ENCODE peak calls at places on chromosomes 7 and 10, in five cellular contexts. V is uterus, L is thoracic aorta, A is astrocyte, T is sigmoid colon. U is an unnamed sample. For H3K4me1 and H3K9me3, the result is how much of the 10 kb centered on the place peaks cover.

GRCh38 chr10:90125966-90126600 is 424.7 kb downstream of the KIF20B start:
- DNase-seq in L (no peak), V (no peak), A (peak), T (no peak), U (no peak)

GRCh38 chr7:117775826-117776623 is 97.2 kb downstream of the CTTNBP2 start:
- DNase-seq in A (no peak), L (no peak), T (no peak), V (no peak), U (no peak)

GRCh38 chr10:50614444-50615137 is 9.2 kb downstream of the SGMS1 start:
- DNase-seq in V (no peak), L (no peak), T (no peak), A (no peak), U (no peak)

GRCh38 chr7:36021367-36021766 is 131.7 kb upstream of the EEPD1 start:
- DNase-seq in L (no peak), T (no peak), A (no peak), V (no peak), U (no peak)

GRCh38 chr10:33248638-33249037 is 85.8 kb downstream of the NRP1 start:
- DNase-seq in A (peak), T (no peak), L (no peak), V (no peak), U (no peak)

GRCh38 chr7:88111136-88111748 is 108.6 kb downstream of the SRI start:
- DNase-seq in A (peak), L (no peak), T (no peak), V (no peak), U (peak)

GRCh38 chr7:43815373-43815772 is 53.9 kb downstream of the MRPS24 start:
- DNase-seq in A (no peak), L (no peak), T (no peak), V (no peak), U (no peak)

GRCh38 chr7:26850193-26850651 is 14.2 kb downstream of the SKAP2 start:
- DNase-seq in L (no peak), V (no peak), T (no peak), A (no peak), U (no peak)

GRCh38 chr7:25347360-25347759 is 119.1 kb upstream of the NPVF start:
- DNase-seq in T (no peak), L (no peak), A (no peak), V (no peak), U (no peak)

GRCh38 chr10:48907730-48908129 is 31.9 kb downstream of the LRRC18 start:
- DNase-seq in V (no peak), A (no peak), T (no peak), L (no peak), U (no peak)

GRCh38 chr10:111439034-111439842 is 362.4 kb downstream of the ADRA2A start:
- DNase-seq in T (no peak), L (no peak), A (no peak), V (no peak), U (no peak)

GRCh38 chr7:158109364-158110033 is 478.1 kb downstream of the PTPRN2 start:
- DNase-seq in L (no peak), A (no peak), V (no peak), T (no peak), U (no peak)

GRCh38 chr10:77508076-77508475 is 129.5 kb downstream of the KCNMA1 start:
- DNase-seq in A (no peak), L (no peak), V (no peak), T (no peak), U (no peak)

GRCh38 chr7:29894238-29894637 is 87.9 kb downstream of the WIPF3 start:
- DNase-seq in L (no peak), A (no peak), T (no peak), V (no peak), U (no peak)

GRCh38 chr7:74097937-74098614 is 14.5 kb downstream of the LIMK1 start:
- DNase-seq in A (peak), L (no peak), V (peak), T (peak), U (peak)

GRCh38 chr7:29005829-29006228 is 47.7 kb upstream of the TRIL start:
- DNase-seq in V (no peak), A (peak), L (no peak), T (no peak), U (no peak)

GRCh38 chr7:953547-954327 is 743 bp downstream of the ADAP1 start:
- DNase-seq in V (no peak), L (no peak), A (peak), T (peak), U (no peak)

GRCh38 chr7:368651-369475 is 78.9 kb downstream of the FOXL3 start:
- DNase-seq in T (peak), L (no peak), V (no peak), A (no peak), U (no peak)

GRCh38 chr7:55557666-55558188 is 14.6 kb downstream of the VOPP1 start:
- DNase-seq in V (no peak), T (no peak), L (no peak), A (no peak), U (no peak)
- TF ChIP-seq CTCF in V (no peak), T (no peak), L (no peak), A (no peak), U (no peak)

GRCh38 chr7:86966920-86967319 is 92.5 kb downstream of the ELAPOR2 start:
- DNase-seq in V (no peak), T (no peak), L (no peak), A (no peak), U (no peak)
- H3K4me1 ChIP-seq in V (under half), T (under half), L (under half), A (under half), U (under half)

DNA sequence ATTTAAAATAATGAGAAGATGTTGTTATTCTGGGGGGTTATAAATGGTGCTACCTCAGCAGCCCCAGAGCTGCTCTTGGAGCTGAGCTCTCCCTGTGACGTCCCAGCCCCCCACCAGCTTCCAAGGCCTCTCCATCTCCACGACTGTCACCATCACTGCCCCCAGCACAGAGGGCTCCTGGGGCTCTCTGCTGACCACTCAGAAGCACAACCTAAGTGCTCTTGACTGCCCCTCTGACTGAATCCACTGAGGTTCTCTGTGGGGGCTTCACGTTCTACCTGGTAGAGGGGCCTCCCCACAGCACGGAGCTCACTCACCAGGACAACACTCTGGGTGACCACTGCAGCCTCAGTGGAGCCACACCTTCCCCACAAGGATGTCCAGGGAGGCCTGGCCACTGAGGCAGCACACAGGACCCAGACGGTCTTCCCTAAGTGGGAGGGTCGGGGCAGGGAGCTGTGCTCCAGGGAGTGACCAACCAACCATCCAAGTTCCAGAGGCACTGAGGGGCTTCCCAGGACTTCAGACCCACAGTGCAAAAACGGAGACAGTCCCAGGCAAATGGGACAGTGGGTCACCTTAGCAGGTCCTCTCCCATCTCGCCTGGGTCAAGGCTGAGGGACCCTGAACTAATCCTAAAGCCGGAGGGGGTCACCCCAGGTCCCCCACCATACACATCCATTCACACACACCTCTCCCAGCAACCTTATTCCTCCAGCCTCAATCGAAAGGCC is 121.0 kb upstream of the PPP2R2D start:
- DNase-seq in T (no peak), A (no peak), L (no peak), V (no peak), U (no peak)
- H3K9me3 ChIP-seq in T (under half), A (under half), L (under half), V (under half), U (under half)

DNA sequence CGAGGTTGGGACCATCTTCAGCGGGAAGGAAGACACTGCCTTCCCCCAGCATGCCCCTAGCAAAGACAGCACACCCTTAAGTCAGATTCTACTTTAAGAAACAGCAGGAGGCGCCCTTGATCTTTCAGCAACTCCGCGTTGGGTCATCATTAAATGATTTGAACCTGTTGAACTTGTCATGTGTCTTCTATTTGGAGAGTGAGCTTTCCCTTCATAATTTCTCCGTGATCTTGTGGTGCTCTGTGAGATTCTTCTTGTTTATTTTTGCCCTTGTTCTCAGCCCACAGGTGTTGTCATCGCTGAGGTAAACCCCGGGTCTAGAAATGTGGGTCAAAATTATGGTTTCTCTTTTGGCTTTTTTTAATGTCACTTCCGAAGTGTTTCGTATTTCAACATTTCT is 49.5 kb upstream of the PITRM1 start:
- DNase-seq in A (peak), T (no peak), V (no peak), L (no peak), U (no peak)
- TF ChIP-seq CTCF in A (no peak), T (no peak), V (no peak), L (no peak), U (peak)

DNA sequence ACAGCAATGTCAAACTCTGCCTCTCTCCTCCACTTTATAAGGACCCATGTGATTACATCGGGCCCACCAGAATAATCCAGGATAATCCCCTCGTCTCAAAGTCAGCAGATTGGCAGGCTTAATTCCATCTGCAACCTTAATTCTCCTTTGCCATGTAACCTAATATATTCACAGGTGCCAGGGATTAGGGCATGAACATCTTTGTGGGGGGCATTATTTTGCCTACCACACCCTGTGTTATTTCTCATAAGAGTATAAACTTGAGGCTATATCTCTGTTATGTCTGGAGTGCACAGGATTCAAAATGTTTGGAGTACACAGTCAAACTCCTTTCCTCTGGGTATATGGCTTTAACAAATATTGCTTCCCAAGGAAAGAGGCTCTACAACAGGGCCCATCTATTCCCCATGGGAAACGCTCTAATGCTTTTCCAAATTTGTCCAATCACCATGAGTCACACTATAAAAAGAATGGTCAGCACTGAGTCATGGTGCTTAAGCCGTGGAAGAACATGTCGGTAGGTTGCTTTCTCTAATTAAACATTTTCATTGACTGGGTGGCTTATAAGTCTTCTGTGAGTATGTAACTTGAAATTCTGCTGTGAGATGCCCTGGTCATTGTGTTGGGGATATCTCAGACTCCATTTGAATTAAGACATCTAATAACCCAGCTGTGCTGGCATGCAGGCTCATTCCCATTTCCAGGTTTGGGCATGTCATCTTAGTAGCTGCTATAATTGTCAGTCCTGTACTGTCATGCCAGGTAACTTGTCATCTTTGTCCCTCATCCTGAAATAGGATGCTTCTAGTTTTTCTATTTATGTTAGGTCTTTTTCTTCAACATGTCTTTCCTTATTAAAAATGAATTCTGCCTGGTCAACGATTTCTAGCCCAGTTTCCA is 11.5 kb upstream of the AKR1B10 start:
- DNase-seq in A (peak), T (no peak), V (no peak), L (no peak), U (peak)
- H3K4me1 ChIP-seq in A (under half), T (under half), V (under half), L (under half), U (under half)

GRCh38 chr10:42598249-42598873 is 40.0 kb downstream of the ZNF33B start:
- DNase-seq in L (no peak), T (no peak), A (no peak), V (no peak), U (no peak)

GRCh38 chr10:42596196-42596595 is 42.2 kb downstream of the ZNF33B start:
- DNase-seq in T (no peak), L (no peak), V (no peak), A (no peak), U (no peak)

GRCh38 chr10:42593284-42593683 is 45.1 kb downstream of the ZNF33B start:
- DNase-seq in L (no peak), T (no peak), A (peak), V (no peak), U (no peak)

GRCh38 chr10:42594246-42594650 is 44.1 kb downstream of the ZNF33B start:
- DNase-seq in T (no peak), V (no peak), L (no peak), A (peak), U (no peak)
- H3K9me3 ChIP-seq in T (under half), V (under half), L (under half), A (under half), U (half or more)

U was measured in Panc1.